ENCODE peak calls at places on chromosomes 12 and 14, in six cellular contexts. I is A549, R is ovary, Q is fibroblast of lung, X is IMR-90, E is tibial artery. V is an unnamed sample. For H3K4me1, the result is how much of the 10 kb centered on the place peaks cover.

GRCh38 chr14:91269076-91269991 is 24.8 kb upstream of the GPR68 start:
- DNase-seq in R (no peak), I (no peak), E (no peak), Q (no peak), X (no peak), V (peak)

GRCh38 chr14:37889087-37889486 is 293.7 kb downstream of the TTC6 start:
- DNase-seq in X (no peak), R (no peak), Q (no peak), I (no peak), E (no peak), V (no peak)

GRCh38 chr12:66804555-66804954 is 125.7 kb upstream of the GRIP1 start:
- DNase-seq in Q (no peak), R (no peak), I (no peak), E (no peak), X (no peak), V (no peak)

GRCh38 chr14:100470523-100470897 is 116.7 kb downstream of the BEGAIN start:
- DNase-seq in Q (no peak), R (no peak), I (no peak), X (no peak), E (no peak), V (no peak)

GRCh38 chr12:73266206-73266605 is 994.0 kb downstream of the TRHDE start:
- DNase-seq in R (no peak), I (no peak), Q (no peak), E (no peak), X (no peak), V (no peak)

GRCh38 chr12:30782316-30783173 is 27.8 kb upstream of the CAPRIN2 start:
- DNase-seq in X (no peak), E (no peak), Q (no peak), R (no peak), I (no peak), V (no peak)

GRCh38 chr14:23569443-23570151 is 2.0 kb upstream of the AP1G2 start:
- DNase-seq in R (no peak), X (no peak), I (peak), Q (no peak), E (no peak), V (no peak)

GRCh38 chr14:75422169-75422568 is 5.7 kb upstream of the JDP2 start:
- DNase-seq in X (peak), R (no peak), I (peak), Q (peak), E (no peak), V (no peak)

GRCh38 chr12:27331299-27331926 is 1.2 kb upstream of the BMAL2 start:
- DNase-seq in E (no peak), X (peak), I (peak), R (no peak), Q (peak), V (no peak)

GRCh38 chr12:6821674-6822433 is at the start of gene GPR162:
- DNase-seq in Q (peak), I (peak), R (peak), E (no peak), X (peak), V (peak)

GRCh38 chr12:98645572-98646067 is 530 bp downstream of the APAF1 start:
- DNase-seq in X (no peak), I (peak), Q (peak), R (no peak), E (no peak), V (peak)

GRCh38 chr14:73243341-73243740 is 6.0 kb downstream of the PAPLN start:
- DNase-seq in E (no peak), R (no peak), X (no peak), I (no peak), Q (no peak), V (no peak)
- H3K4me1 ChIP-seq in E (under half), R (under half), X (under half), I (under half), Q (under half), V (under half)

DNA sequence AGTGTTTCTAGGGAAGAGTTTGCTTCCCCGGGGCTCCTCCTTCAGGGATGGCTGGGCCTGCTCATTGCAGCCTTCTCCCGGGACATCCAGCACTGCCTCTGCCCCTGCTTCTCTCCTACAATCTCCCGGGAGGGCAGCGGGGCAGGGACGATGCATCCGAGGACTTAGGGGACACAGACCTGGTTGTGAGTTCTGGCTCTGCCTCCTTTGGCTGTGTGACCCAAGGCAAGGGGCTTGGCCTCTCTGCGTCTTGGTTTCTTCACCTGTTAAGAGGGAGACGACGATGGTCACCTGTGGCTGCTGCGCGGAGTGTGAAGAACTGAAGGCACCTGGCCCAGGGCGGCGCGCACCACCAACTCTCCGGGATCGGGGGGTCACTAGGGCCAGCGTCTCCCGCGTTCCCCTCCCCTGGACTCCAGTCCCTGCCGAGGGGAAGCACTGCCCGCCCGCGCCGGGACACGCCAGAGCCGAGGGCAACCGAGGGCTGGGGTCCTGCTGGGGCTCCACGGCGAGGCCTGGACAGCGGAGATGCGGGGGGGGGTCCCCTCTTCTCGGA is 391 bp downstream of the HVCN1 start:
- DNase-seq in Q (no peak), R (no peak), I (no peak), X (no peak), E (no peak), V (no peak)
- H3K4me3 ChIP-seq in Q (peak), R (peak), I (peak), X (peak), E (peak), V (peak)

DNA sequence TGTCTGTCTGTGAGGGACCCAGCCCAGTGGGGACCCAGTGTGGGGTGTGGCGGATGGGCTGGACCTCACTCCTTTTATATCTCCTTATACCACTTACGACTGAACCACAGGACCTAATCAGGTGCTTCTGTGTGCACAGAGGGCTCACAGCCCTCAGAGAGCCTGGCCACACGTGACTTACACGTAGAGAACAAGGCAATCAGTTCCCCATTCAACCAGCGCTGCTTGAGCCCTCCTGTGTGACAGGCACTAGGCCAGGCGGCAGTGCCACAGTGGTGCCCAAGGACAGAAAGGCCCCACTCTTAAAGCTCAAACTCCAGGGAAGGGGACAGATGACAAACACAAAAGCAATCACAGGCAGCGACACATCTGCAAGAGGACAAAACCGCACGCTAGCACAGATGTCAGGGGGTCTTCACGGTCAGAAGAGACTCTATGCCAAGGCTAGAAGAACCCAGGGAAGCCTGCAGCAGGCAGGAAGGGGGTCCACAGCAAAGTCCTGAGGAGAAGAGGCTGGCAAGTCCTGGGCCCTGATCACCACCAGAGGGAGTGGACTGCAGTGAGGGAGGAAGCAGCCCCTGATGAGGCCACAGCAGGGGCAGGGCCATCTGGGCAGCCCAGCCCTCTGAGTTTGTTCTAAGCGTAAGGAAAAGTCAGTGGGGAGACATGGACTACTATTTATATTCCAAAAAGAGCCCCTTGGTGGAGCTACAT is 39.3 kb downstream of the SETD3 start:
- DNase-seq in I (peak), R (no peak), X (no peak), Q (no peak), E (no peak), V (no peak)
- TF ChIP-seq CTCF in I (no peak), R (no peak), X (peak), Q (no peak), E (no peak), V (no peak)

GRCh38 chr12:110566993-110567392 is 16.1 kb downstream of the PPTC7 start:
- DNase-seq in R (no peak), E (no peak), Q (no peak), X (no peak), I (no peak), V (no peak)
- H3K4me1 ChIP-seq in R (under half), E (under half), Q (under half), X (under half), I (under half), V (under half)

GRCh38 chr14:62117010-62117717 is 354.9 kb downstream of the SNAPC1 start:
- DNase-seq in I (peak), E (peak), X (peak), R (peak), Q (peak), V (peak)
- H3K4me3 ChIP-seq in I (peak), E (no peak), X (peak), R (no peak), Q (peak), V (no peak)

DNA sequence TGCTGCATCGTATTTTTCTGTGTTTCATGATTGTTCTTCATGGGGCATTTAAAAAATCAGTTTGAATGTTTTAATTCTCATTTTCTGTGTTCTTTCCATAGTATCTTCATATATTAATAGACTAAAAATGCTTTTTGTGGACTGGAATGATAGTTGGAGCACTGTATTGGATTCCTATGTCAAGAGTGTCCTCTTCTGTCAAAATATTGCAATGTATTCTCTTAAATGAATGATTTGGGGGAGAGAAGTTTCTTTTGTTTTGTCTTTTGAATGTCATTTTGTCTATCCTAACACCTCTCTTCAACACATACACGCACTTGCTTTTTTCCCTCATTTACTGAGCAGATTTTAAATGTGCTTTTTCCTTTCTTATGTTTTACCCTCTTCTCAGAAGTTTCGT is 4.7 kb upstream of the EIF2S3B start:
- DNase-seq in Q (peak), E (no peak), I (peak), X (no peak), R (no peak), V (no peak)
- TF ChIP-seq CTCF in Q (no peak), E (no peak), I (peak), X (peak), R (no peak), V (peak)

DNA sequence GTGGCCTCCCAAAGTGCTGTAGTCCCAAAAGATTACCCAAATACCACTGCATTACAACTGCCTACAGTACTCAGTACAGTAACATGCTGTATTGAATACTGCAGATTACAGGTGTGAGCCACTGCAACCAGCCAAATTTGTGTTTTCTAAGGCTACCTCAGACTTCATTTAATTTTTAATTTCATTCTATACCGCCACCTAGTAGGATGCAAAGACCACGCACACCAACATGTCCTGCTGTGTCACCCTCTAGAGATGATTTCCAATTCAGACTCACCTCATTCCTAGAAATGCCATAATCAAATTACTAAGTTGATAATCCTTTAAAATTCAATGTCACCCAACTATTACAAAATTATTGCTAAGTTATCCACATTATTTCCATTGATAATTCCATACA is 15.1 kb downstream of the DICER1 start:
- DNase-seq in R (no peak), E (no peak), X (no peak), I (no peak), Q (no peak), V (no peak)
- H3K4me1 ChIP-seq in R (under half), E (under half), X (under half), I (under half), Q (under half), V (under half)

GRCh38 chr12:57260366-57260765 is 9.4 kb upstream of the STAC3 start:
- DNase-seq in I (no peak), R (no peak), X (no peak), E (no peak), Q (no peak), V (no peak)
- H3K4me3 ChIP-seq in I (no peak), R (no peak), X (no peak), E (no peak), Q (no peak), V (no peak)

GRCh38 chr14:105012171-105012985 is 8.5 kb downstream of the CDCA4 start:
- DNase-seq in R (no peak), X (no peak), Q (no peak), I (peak), E (no peak), V (peak)
- TF ChIP-seq CTCF in R (no peak), X (peak), Q (peak), I (peak), E (peak), V (peak)

DNA sequence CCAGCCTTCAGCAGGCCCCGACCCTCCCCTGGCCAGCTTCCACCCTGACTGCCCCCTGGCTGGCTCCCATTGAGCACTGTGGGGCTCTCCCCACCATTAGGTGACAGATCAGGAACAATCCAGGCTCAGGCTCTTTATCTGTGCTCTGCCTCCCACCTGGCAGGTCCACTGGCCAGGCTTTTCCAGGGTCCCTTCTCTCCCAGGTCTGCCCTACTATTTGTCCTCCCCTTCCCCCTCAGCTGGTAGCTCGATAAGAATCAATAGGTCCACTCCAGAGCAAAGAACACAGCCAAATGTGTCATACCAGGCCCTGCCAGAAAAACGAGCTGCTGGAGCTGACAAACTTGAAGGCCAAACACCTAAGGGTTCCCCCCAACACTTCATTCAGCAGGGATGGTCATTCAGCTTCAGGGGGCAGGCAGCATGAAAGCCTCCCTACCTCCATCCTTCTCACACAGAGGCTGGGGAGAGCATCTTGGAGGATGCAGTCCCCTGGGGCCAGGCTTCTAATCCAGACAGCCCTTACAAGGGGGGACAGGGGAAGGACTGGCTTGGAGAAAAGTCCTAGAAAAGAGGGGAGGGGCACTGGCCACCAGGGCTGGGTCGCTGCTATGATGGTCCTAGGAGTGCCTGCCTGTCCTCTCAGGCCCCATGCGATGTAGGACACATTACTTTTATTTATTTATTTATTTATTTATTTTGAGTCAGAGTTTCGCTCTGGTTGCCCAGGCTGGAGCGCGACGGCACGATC is 1.9 kb upstream of the KRT18 start:
- DNase-seq in R (no peak), X (no peak), Q (peak), E (no peak), I (peak), V (no peak)
- H3K4me1 ChIP-seq in R (under half), X (under half), Q (under half), E (under half), I (half or more), V (under half)

V was measured in transverse colon.